ENCODE peak calls at places on chromosome 20, in seven cellular contexts. T, F, Q, L, M, G and N are unnamed samples.

GRCh38 chr20:38321959-38322598 is 18.1 kb downstream of the BPI start:
- DNase-seq in L (peak; percentile 84), G (no peak), F (peak; percentile 56), Q (no peak), T (peak; percentile 80), M (no peak), N (peak; percentile 70)

GRCh38 chr20:571754-572331 is 28.3 kb upstream of the CSNK2A1 start:
- DNase-seq in L (peak; percentile 26), Q (peak; percentile 79), G (peak; percentile 45), F (peak; percentile 75), M (peak; percentile 52), T (peak; percentile 16), N (peak; percentile 15)

GRCh38 chr20:56353356-56353755 is 5.4 kb upstream of the FAM210B start:
- DNase-seq in T (no peak), L (no peak), G (no peak), M (no peak), Q (no peak), F (no peak), N (no peak)

GRCh38 chr20:53824779-53825178 is 231.1 kb upstream of the ZNF217 start:
- DNase-seq in G (no peak), F (no peak), T (no peak), M (no peak), L (peak; percentile 37), Q (no peak), N (no peak)

GRCh38 chr20:47677314-47678129 is 107.8 kb downstream of the SULF2 start:
- DNase-seq in L (peak; percentile 46), T (peak; percentile 37), M (peak; percentile 66), G (no peak), Q (peak; percentile 61), F (peak; percentile 68), N (no peak)

GRCh38 chr20:44642203-44643153 is 9.0 kb downstream of the ADA start:
- DNase-seq in L (peak; percentile 89), G (peak; percentile 42), F (peak; percentile 66), Q (peak; percentile 66), M (peak; percentile 70), T (peak; percentile 97), N (peak; percentile 79)

GRCh38 chr20:30910937-30911725 is 346.3 kb upstream of the DEFB115 start:
- DNase-seq in Q (no peak), G (no peak), F (no peak), T (no peak), L (no peak), M (no peak), N (no peak)

GRCh38 chr20:22404609-22405170 is 179.7 kb downstream of the FOXA2 start:
- DNase-seq in F (no peak), L (no peak), M (no peak), Q (no peak), T (peak; percentile 38), G (no peak), N (peak; percentile 8)

GRCh38 chr20:45592574-45593189 is 13.6 kb upstream of the WFDC8 start:
- DNase-seq in L (peak; percentile 58), M (no peak), T (peak; percentile 47), Q (no peak), F (no peak), G (no peak), N (peak; percentile 30)

GRCh38 chr20:13868331-13868730 is 83.5 kb downstream of the NDUFAF5 start:
- DNase-seq in G (no peak), M (no peak), L (peak; percentile 88), T (peak; percentile 9), F (no peak), Q (no peak), N (peak; percentile 98)

GRCh38 chr20:14055127-14055742 is 59.9 kb downstream of the MACROD2 start:
- DNase-seq in M (no peak), Q (no peak), G (no peak), L (peak; percentile 80), T (peak; percentile 79), F (no peak), N (peak; percentile 76)

GRCh38 chr20:44597516-44597915 is 15.1 kb downstream of the PKIG start:
- DNase-seq in T (no peak), G (no peak), M (no peak), F (no peak), Q (no peak), L (no peak), N (no peak)

GRCh38 chr20:32752458-32753250 is 9.4 kb upstream of the COMMD7 start:
- DNase-seq in F (no peak), G (no peak), L (peak; percentile 82), T (peak; percentile 48), Q (no peak), M (no peak), N (peak; percentile 62)

GRCh38 chr20:5809495-5809894 is 59.3 kb downstream of the SHLD1 start:
- DNase-seq in F (no peak), G (no peak), Q (no peak), L (no peak), T (no peak), M (no peak), N (no peak)
- TF ChIP-seq CTCF in F (no peak), G (no peak), Q (no peak), L (no peak), T (no peak), M (no peak), N (no peak)

GRCh38 chr20:59006167-59006863 is 739 bp downstream of the CTSZ start:
- DNase-seq in M (no peak), G (no peak), L (peak; percentile 59), Q (peak; percentile 77), T (no peak), F (peak; percentile 61), N (peak; percentile 42)

GRCh38 chr20:59008715-59009336 is 1.8 kb upstream of the CTSZ start:
- DNase-seq in T (no peak), M (peak; percentile 4), F (no peak), G (no peak), Q (no peak), L (no peak), N (no peak)

GRCh38 chr20:59007758-59008511 is 881 bp upstream of the CTSZ start:
- DNase-seq in Q (peak; percentile 62), F (no peak), L (no peak), M (peak; percentile 33), G (peak; percentile 51), T (no peak), N (no peak)

GRCh38 chr20:59005523-59006166 is 1.4 kb downstream of the CTSZ start:
- DNase-seq in M (no peak), G (no peak), T (no peak), Q (no peak), L (no peak), F (no peak), N (no peak)

DNA sequence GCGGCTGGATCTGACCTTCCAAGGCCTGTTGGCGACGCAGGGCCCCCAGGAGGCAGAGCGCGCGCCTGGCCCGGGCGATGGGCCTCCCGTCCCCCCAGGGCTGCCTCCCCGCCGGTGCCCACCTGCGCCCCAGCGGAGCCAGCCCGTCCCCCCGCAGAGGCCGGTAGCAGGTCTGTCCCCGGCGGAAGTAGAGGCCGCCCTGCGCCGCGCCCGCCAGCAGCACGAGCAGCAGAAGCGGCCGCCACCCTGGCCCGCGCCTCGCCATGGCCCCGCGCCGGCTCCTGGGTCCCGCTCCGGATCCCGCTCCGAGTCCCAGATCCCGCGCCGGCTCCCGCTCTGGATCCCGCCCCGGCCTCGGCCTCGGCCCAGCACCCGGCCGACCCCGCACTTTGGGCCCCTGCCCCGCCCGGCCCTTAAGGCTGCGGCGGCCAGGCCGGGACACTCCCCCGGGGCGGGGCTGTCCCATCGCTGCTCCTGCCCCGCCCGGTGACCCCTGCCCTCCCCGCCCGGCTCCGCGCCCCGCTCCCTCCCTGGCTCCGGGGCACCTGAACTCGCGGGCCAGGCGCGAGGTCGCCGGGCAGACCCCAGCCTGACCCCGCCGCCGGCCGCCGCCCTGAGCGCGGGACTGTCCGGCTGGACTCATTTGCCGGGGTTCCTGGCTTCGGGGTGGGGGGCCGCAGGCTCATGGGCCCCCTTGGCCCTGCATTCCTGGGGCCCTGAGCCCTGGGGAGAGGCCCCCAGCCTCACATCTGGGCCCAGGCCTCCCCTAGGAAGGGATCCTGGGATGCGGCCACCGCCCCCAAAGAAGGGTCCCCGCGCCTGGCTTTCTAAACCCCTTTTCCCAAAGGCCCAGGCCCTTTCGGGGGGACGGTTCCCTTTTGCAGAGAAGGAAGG is at the start of gene CTSZ:
- DNase-seq in F (peak; percentile 69), T (peak; percentile 33), L (peak; percentile 78), G (peak; percentile 37), M (peak; percentile 71), Q (peak; percentile 89), N (peak; percentile 57)
- H3K4me3 ChIP-seq in F (peak within 1 kb of the TSS; percentile 53), T (peak within 1 kb of the TSS; percentile 65), L (peak within 1 kb of the TSS; percentile 76), G (peak within 1 kb of the TSS; percentile 65), M (peak within 1 kb of the TSS; percentile 84), Q (peak within 1 kb of the TSS; percentile 59), N (peak within 1 kb of the TSS; percentile 85)

GRCh38 chr20:63255911-63256704 is 1.8 kb upstream of the NKAIN4 start:
- DNase-seq in M (no peak), F (no peak), L (no peak), T (no peak), G (no peak), Q (no peak), N (no peak)

GRCh38 chr20:63253438-63254236 is 626 bp downstream of the NKAIN4 start:
- DNase-seq in G (no peak), T (no peak), M (no peak), F (no peak), Q (no peak), L (no peak), N (no peak)

GRCh38 chr20:63253065-63253437 is 1.2 kb downstream of the NKAIN4 start:
- DNase-seq in F (no peak), T (no peak), L (no peak), G (no peak), Q (no peak), M (no peak), N (no peak)

GRCh38 chr20:63254237-63254535 is at the start of gene NKAIN4:
- DNase-seq in M (no peak), T (no peak), G (no peak), Q (no peak), F (no peak), L (no peak), N (no peak)

GRCh38 chr20:63254536-63255384 is 497 bp upstream of the NKAIN4 start:
- DNase-seq in L (no peak), G (no peak), F (no peak), T (no peak), M (no peak), Q (no peak), N (no peak)
- TF ChIP-seq CTCF in L (no peak), G (no peak), F (no peak), T (no peak), M (no peak), Q (no peak), N (no peak)

DNA sequence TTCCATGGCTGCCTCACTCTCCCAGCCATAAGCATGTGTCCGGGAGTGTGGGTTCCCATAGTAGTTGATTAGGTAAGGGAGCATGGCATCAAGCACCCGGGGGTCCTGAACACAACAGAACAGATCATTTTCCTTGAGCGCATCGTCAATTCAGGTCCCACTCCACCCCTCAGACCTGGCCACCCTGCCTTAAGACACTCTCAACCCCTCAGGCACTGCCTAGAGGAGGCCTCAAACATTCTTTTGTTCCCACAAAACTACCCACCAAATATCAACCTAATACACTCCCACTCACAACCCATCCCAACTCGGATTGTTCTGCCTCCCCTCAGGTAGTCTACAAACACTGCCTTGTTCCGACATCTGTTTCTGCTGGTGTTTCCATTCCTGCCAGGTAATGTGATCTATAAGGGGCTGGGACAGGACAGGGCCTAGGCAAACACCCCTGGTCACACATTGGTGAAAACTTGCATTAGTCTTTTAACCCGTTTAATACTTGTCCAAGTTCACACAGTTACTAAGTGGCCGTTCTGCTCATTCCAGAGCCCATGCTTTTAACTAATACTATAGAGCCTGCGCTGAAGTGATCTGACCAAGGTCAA is 1.4 kb downstream of the NFS1 start:
- DNase-seq in G (no peak), T (no peak), L (no peak), Q (no peak), F (no peak), M (no peak), N (no peak)
- H3K4me3 ChIP-seq in G (peak overlapping the region; percentile 85), T (peak overlapping the region; percentile 97), L (peak overlapping the region; percentile 89), Q (no peak overlapping the region), F (peak overlapping the region; percentile 67), M (peak overlapping the region; percentile 69), N (peak overlapping the region; percentile 94)